ENCODE peak calls at places on chromosomes 5 and 9, in seven cellular contexts. Z, G, O, B, X, L and U are unnamed samples.
A peak's percentile ranks its signal among the peaks of the same experiment; 100 is the strongest.

GRCh38 chr5:57386958-57387357 is 95.7 kb downstream of the ACTBL2 start:
- DNase-seq in B (no peak), X (no peak), Z (no peak), L (no peak), G (no peak), O (no peak), U (no peak)

GRCh38 chr5:33649801-33650482 is 209.2 kb downstream of the TARS1 start:
- DNase-seq in X (no peak), L (no peak), O (no peak), B (no peak), Z (no peak), G (no peak), U (no peak)

GRCh38 chr5:63053019-63053638 is 474.5 kb downstream of the LRRC70 start:
- DNase-seq in O (no peak), L (no peak), X (no peak), Z (no peak), G (no peak), B (no peak), U (no peak)

GRCh38 chr5:167918492-167919267 is 372.8 kb upstream of the WWC1 start:
- DNase-seq in B (peak; percentile 56), O (no peak), Z (no peak), L (no peak), X (no peak), G (no peak), U (no peak)

GRCh38 chr9:32350682-32351081 is 33.8 kb upstream of the ACO1 start:
- DNase-seq in G (no peak), X (peak; percentile 4), L (no peak), B (no peak), Z (peak; percentile 20), O (no peak), U (no peak)

GRCh38 chr5:73735032-73735734 is 109.2 kb downstream of the ARHGEF28 start:
- DNase-seq in G (no peak), O (no peak), B (no peak), Z (no peak), X (no peak), L (no peak), U (no peak)

GRCh38 chr5:32504923-32505596 is 60.5 kb upstream of the ZFR start:
- DNase-seq in Z (no peak), G (no peak), L (no peak), B (peak; percentile 86), O (no peak), X (peak; percentile 44), U (no peak)

GRCh38 chr9:87350915-87351314 is 146.8 kb upstream of the DAPK1 start:
- DNase-seq in Z (no peak), L (no peak), B (no peak), G (no peak), X (no peak), O (no peak), U (no peak)

GRCh38 chr9:129857207-129857606 is 21.9 kb downstream of the USP20 start:
- DNase-seq in B (no peak), X (peak; percentile 57), L (no peak), G (no peak), Z (no peak), O (no peak), U (no peak)

GRCh38 chr9:114339130-114339908 is 9.7 kb downstream of the ORM2 start:
- DNase-seq in L (peak; percentile 71), X (peak; percentile 72), B (peak; percentile 86), Z (peak; percentile 35), G (peak; percentile 38), O (peak; percentile 46), U (peak; percentile 65)

GRCh38 chr5:6752782-6753181 is 39.5 kb downstream of the TENT4A start:
- DNase-seq in X (no peak), Z (no peak), B (no peak), G (no peak), L (no peak), O (no peak), U (no peak)

DNA sequence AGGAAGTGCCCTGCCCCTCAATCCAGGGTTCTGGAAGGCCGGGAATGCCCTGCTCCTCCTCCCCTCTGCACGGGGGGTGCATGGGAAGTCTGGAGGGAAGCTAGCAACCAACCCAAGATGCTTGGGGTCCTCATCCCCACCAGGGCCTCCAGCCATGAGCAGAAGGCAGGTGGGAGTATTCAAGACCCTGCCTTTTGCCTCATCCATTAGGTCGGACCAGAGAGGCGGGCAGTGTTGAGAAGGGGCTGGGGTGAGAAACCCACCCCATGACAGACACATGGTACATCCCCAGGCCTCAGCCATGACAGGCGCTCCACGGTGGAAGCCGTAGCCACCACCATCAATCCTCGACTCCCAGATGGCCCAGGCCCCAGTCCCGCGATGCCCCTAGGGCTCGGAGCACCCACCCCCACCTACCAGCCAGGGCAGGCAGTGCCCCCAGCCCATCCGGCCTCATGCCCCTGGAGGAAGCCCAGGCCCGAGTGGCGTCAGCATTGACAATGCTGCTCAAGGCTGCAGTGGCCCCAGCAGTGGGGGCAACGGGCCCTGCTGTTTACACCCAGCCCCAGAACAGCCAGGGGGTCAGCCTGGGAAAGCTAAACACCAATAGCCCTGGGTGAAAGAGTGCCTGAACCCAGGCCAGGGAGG is 8.6 kb downstream of the NR5A1 start:
- DNase-seq in X (no peak), B (no peak), L (no peak), G (no peak), O (no peak), Z (no peak), U (no peak)
- TF ChIP-seq POLR2AphosphoS5 in X (no peak), B (no peak), L (no peak), G (no peak), O (no peak), Z (no peak), U (no peak)

DNA sequence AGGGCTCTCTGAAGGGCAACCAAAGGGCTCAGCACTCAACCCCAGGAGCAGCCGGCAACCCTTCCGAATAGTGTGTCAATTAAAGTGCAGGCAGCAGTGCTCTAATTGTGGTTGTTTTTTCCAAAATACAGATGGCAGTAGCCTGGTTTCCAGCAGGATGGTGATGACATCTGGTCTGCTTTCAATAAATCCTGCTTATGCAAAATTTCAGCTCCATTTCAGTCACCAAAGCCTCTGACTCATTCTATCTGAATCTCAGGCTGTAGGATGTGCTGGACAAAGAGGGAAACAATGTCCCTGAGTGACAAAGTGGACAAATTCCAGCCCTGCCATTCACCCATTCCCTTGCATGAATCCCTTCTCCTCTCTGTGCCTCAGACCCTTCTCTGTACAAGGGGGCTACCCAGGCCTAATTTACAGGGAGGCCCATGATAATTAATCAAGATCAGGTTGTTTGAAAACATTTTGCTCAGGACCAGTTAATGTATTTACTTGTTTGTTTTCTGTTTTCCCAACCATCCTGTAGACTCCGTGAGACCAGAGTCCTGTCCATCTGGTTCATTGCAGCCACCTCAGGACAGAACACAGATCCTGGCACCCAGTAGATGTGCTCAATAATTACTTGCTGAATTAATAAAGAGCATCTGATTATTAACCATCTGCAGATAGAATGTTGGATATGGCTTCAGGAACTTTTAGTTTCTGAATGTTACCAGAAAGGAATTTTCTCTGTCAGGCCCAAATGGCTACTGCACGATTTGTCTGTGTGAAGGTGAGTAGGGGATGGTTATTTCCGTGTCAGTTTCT is 27.1 kb downstream of the FOXI1 start:
- DNase-seq in B (peak; percentile 57), G (no peak), Z (no peak), X (no peak), L (no peak), O (no peak), U (no peak)
- TF ChIP-seq TAF1 in B (no peak), G (no peak), Z (no peak), X (no peak), L (no peak), O (no peak), U (no peak)

GRCh38 chr5:139177809-139178581 is 20.2 kb downstream of the SIL1 start:
- DNase-seq in G (no peak), Z (no peak), O (peak; percentile 43), X (no peak), L (no peak), B (peak; percentile 49), U (no peak)
- TF ChIP-seq POLR2AphosphoS5 in G (no peak), Z (no peak), O (no peak), X (no peak), L (no peak), B (no peak), U (no peak)

GRCh38 chr5:102903074-102903871 is 148.2 kb downstream of the PAM start:
- DNase-seq in X (no peak), B (no peak), O (no peak), Z (no peak), L (no peak), G (no peak), U (no peak)
- TF ChIP-seq TAF1 in X (no peak), B (no peak), O (no peak), Z (no peak), L (no peak), G (no peak), U (no peak)

DNA sequence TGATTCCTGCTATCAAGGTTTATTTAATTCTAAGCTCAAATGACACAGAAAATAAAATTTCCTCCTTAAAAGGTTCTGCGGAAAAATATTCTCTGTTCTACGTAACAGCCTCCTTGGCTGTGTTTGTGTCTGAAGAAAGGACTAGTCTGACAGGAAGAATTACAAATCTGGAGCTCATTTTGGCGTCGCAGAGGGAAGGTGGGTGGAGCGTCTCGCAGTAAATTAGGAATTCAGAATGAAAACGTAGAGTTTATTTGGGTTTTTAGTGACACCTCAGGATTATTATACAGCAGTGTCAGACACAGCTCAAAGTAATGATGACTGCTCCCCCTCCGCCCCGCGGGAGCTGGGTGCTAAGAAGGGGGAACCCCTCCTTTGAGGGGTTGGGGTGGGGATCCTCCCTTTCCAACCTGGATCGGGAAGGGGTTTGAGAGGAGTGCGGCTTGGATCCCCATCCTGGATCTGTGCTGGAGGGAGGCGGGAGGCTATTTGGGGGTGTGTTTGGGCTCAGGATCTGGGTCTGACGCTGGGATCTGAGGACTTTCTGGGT is 929 bp upstream of the TGFBR1 start:
- DNase-seq in X (no peak), O (no peak), L (no peak), Z (no peak), G (no peak), B (no peak), U (no peak)
- TF ChIP-seq POLR2AphosphoS5 in X (no peak), O (no peak), L (no peak), Z (no peak), G (no peak), B (no peak), U (no peak)

DNA sequence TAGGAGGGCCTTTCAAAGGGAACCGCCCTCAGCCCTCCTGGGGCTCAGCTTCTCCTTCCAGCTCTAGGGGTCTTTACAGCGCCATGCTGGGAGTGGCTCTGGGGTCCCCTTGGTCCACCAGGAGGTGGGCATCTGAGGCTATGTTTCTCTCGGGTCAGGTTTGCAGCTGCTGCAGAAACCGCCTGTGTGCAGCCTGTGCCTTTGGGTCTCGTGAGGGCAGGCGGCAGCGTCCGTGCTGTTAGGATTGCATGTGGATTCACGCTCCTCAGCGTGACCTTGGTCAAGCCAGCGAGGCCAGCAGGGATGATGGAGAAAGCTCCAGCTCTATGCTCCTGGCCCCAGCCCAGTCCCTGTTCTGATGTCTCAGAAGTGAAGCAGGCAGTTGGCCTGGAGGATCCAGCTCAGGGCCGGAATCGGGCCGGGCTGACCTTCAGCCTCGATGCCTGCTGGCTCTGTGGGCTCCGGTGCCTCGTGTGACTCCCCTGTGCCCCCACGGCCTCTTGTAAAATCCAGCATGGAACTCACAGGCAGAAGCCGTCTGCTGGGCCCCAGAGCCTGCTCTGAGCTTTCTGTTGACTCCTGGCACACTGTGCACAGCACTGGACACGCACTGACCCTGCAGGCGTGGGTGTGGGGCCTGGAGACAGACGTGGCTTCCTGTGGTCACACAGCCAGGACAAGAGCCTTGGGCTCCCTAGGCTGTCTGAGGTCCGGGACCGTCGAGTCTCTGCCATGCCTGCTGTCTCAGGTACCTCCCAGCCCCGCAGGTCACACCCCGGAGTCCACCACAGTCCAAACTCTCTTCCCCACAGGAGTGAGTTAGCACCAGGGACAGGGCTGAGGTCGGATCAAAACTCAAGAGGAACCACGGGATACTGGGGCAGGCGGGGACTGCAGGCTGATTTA is 54.3 kb downstream of the TRIP13 start:
- DNase-seq in X (no peak), B (peak; percentile 23), L (no peak), O (no peak), G (no peak), Z (no peak), U (no peak)
- TF ChIP-seq TAF1 in X (no peak), B (no peak), L (no peak), O (no peak), G (no peak), Z (no peak), U (no peak)